ENCODE peak calls at places on chromosomes 3 and 15, in five cellular contexts. Q is GM10248, B is foreskin keratinocyte, D is HCT116, O is T-helper 9 cell. A is an unnamed sample.

GRCh38 chr3:104908761-104909160 is 457.9 kb upstream of the ALCAM start:
- DNase-seq in O (no peak), Q (no peak), D (no peak), B (peak), A (no peak)

GRCh38 chr3:68059628-68060027 is 405.2 kb upstream of the SUCLG2 start:
- DNase-seq in Q (no peak), D (no peak), O (no peak), B (no peak), A (no peak)

GRCh38 chr15:79943820-79944219 is 27.2 kb downstream of the BCL2A1 start:
- DNase-seq in O (no peak), D (no peak), Q (peak), B (peak), A (no peak)

GRCh38 chr15:77066961-77067690 is 3.8 kb downstream of the TSPAN3 start:
- DNase-seq in O (no peak), Q (no peak), D (no peak), B (no peak), A (no peak)

GRCh38 chr15:78098131-78098755 is 5.9 kb downstream of the SH2D7 start:
- DNase-seq in B (no peak), D (no peak), Q (no peak), O (no peak), A (no peak)

GRCh38 chr3:135240426-135240825 is 445.4 kb downstream of the EPHB1 start:
- DNase-seq in Q (no peak), O (no peak), D (no peak), B (no peak), A (no peak)

GRCh38 chr3:72636947-72637647 is 211.1 kb downstream of the SHQ1 start:
- DNase-seq in Q (no peak), D (no peak), B (no peak), O (no peak), A (no peak)

GRCh38 chr3:194056731-194057415 is 79.1 kb upstream of the HES1 start:
- DNase-seq in D (no peak), B (peak), O (no peak), Q (no peak), A (no peak)

GRCh38 chr15:90071220-90071807 is 31.0 kb downstream of the IDH2 start:
- DNase-seq in O (peak), B (peak), D (peak), Q (peak), A (peak)

GRCh38 chr15:93179704-93180103 is 90.7 kb upstream of the RGMA start:
- DNase-seq in Q (no peak), B (no peak), D (no peak), O (no peak), A (no peak)

GRCh38 chr15:88454231-88454630 is 13.0 kb downstream of the MRPL46 start:
- DNase-seq in Q (no peak), O (no peak), B (no peak), D (no peak), A (no peak)

GRCh38 chr3:160413613-160414248 is 14.3 kb downstream of the SMC4 start:
- DNase-seq in D (peak), Q (peak), B (peak), O (peak), A (peak)

GRCh38 chr3:13927295-13927694 is 47.4 kb upstream of the WNT7A start:
- DNase-seq in Q (no peak), O (no peak), B (no peak), D (peak), A (no peak)

GRCh38 chr15:100061944-100062343 is 279.8 kb downstream of the ADAMTS17 start:
- DNase-seq in B (no peak), O (no peak), D (no peak), Q (peak), A (no peak)

GRCh38 chr15:70761931-70762468 is 1.4 kb downstream of the UACA start:
- DNase-seq in D (no peak), Q (no peak), B (no peak), O (no peak), A (no peak)

GRCh38 chr15:101455291-101455916 is 34.1 kb downstream of the PCSK6 start:
- DNase-seq in D (no peak), Q (no peak), B (no peak), O (no peak), A (peak)